ENCODE peak calls at places on chromosomes 5 and 9, in ten cellular contexts. One of them, this sample, is unnamed.

GRCh38 chr5:98775962-98776687 is 2.7 kb downstream of the RGMB start:
- DNase-seq in IMR-90: peak
- DNase-seq in erythroblast: no peak
- DNase-seq in lower leg skin: no peak
- DNase-seq in thyroid gland: no peak
- DNase-seq in A549: no peak
- DNase-seq in transverse colon: no peak
- DNase-seq in K562: no peak
- DNase-seq in esophagus squamous epithelium: no peak
- DNase-seq in suprapubic skin: no peak
- DNase-seq in this sample: no peak

GRCh38 chr5:132190161-132190817 is 37.4 kb downstream of the P4HA2 start:
- DNase-seq in IMR-90: peak
- DNase-seq in erythroblast: peak
- DNase-seq in lower leg skin: no peak
- DNase-seq in thyroid gland: no peak
- DNase-seq in A549: peak
- DNase-seq in transverse colon: no peak
- DNase-seq in K562: peak
- DNase-seq in esophagus squamous epithelium: no peak
- DNase-seq in suprapubic skin: no peak
- DNase-seq in this sample: peak

GRCh38 chr5:57676228-57677098 is 193.9 kb upstream of the ACTBL2 start:
- DNase-seq in IMR-90: peak
- DNase-seq in erythroblast: no peak
- DNase-seq in lower leg skin: no peak
- DNase-seq in thyroid gland: no peak
- DNase-seq in A549: no peak
- DNase-seq in transverse colon: no peak
- DNase-seq in K562: no peak
- DNase-seq in esophagus squamous epithelium: no peak
- DNase-seq in suprapubic skin: no peak
- DNase-seq in this sample: no peak

GRCh38 chr5:87252283-87252605 is 15.4 kb upstream of the RASA1 start:
- DNase-seq in IMR-90: no peak
- DNase-seq in erythroblast: no peak
- DNase-seq in lower leg skin: no peak
- DNase-seq in thyroid gland: no peak
- DNase-seq in A549: no peak
- DNase-seq in transverse colon: no peak
- DNase-seq in K562: no peak
- DNase-seq in esophagus squamous epithelium: no peak
- DNase-seq in suprapubic skin: no peak
- DNase-seq in this sample: no peak

GRCh38 chr9:108351571-108351970 is 504.2 kb downstream of the ACTL7B start:
- DNase-seq in IMR-90: no peak
- DNase-seq in erythroblast: no peak
- DNase-seq in lower leg skin: no peak
- DNase-seq in thyroid gland: no peak
- DNase-seq in A549: no peak
- DNase-seq in transverse colon: no peak
- DNase-seq in K562: no peak
- DNase-seq in esophagus squamous epithelium: no peak
- DNase-seq in suprapubic skin: no peak
- DNase-seq in this sample: no peak

GRCh38 chr9:128902351-128903078 is 18.3 kb upstream of the PHYHD1 start:
- DNase-seq in IMR-90: no peak
- DNase-seq in erythroblast: no peak
- DNase-seq in lower leg skin: peak
- DNase-seq in thyroid gland: peak
- DNase-seq in A549: no peak
- DNase-seq in transverse colon: peak
- DNase-seq in K562: no peak
- DNase-seq in esophagus squamous epithelium: peak
- DNase-seq in suprapubic skin: no peak
- DNase-seq in this sample: no peak

GRCh38 chr9:132144708-132145365 is 17.0 kb upstream of the NTNG2 start:
- DNase-seq in IMR-90: peak
- DNase-seq in erythroblast: no peak
- DNase-seq in lower leg skin: no peak
- DNase-seq in thyroid gland: no peak
- DNase-seq in A549: no peak
- DNase-seq in transverse colon: no peak
- DNase-seq in K562: no peak
- DNase-seq in esophagus squamous epithelium: no peak
- DNase-seq in suprapubic skin: no peak
- DNase-seq in this sample: peak

GRCh38 chr5:170565077-170565476 is 61.3 kb downstream of the KCNIP1 start:
- DNase-seq in IMR-90: no peak
- DNase-seq in erythroblast: no peak
- DNase-seq in lower leg skin: no peak
- DNase-seq in thyroid gland: no peak
- DNase-seq in A549: no peak
- DNase-seq in transverse colon: no peak
- DNase-seq in K562: no peak
- DNase-seq in esophagus squamous epithelium: no peak
- DNase-seq in suprapubic skin: no peak
- DNase-seq in this sample: no peak

GRCh38 chr5:149421372-149421685 is 42.2 kb upstream of the IL17B start:
- DNase-seq in IMR-90: no peak
- DNase-seq in erythroblast: no peak
- DNase-seq in lower leg skin: no peak
- DNase-seq in thyroid gland: no peak
- DNase-seq in A549: no peak
- DNase-seq in transverse colon: no peak
- DNase-seq in K562: no peak
- DNase-seq in esophagus squamous epithelium: no peak
- DNase-seq in suprapubic skin: no peak
- DNase-seq in this sample: no peak

GRCh38 chr5:14217587-14217986 is 74.4 kb downstream of the TRIO start:
- DNase-seq in IMR-90: no peak
- DNase-seq in erythroblast: no peak
- DNase-seq in lower leg skin: no peak
- DNase-seq in thyroid gland: no peak
- DNase-seq in A549: no peak
- DNase-seq in transverse colon: no peak
- DNase-seq in K562: no peak
- DNase-seq in esophagus squamous epithelium: no peak
- DNase-seq in suprapubic skin: no peak
- DNase-seq in this sample: no peak
- TF ChIP-seq POLR2A in IMR-90: no peak
- TF ChIP-seq POLR2A in erythroblast: no peak
- TF ChIP-seq POLR2A in lower leg skin: no peak
- TF ChIP-seq POLR2A in thyroid gland: no peak
- TF ChIP-seq POLR2A in A549: no peak
- TF ChIP-seq POLR2A in transverse colon: no peak
- TF ChIP-seq POLR2A in K562: no peak
- TF ChIP-seq POLR2A in esophagus squamous epithelium: no peak
- TF ChIP-seq POLR2A in suprapubic skin: no peak
- TF ChIP-seq POLR2A in this sample: no peak

DNA sequence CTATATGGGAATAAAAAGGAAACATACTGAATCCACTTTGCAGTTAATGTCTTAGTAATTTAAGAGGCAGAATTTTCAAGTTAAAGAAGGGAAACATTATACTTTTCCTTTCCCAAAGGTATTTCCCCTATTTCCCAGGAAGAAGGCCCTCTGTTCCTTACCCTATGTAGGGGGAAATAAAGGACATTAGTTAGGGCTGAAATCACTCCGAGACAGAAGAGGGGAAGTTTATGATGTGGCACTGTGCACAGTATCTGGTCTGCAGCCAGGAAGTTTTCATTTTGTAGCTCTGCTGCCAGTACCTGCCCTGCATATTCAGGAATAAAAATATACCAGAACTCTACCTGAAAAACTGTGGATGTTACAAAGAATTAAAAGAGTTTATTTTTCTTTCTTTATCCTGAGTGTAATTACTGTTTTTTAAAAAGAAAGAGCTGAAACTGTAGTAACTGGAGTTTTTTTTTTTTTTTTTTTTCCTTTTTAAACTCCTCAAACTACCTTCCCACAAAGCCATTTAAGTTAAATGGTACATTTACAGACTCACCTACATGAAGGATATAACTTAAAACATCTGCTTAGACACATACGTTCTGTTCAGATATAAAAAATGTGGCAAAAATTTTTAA is 7.3 kb downstream of the MEF2C start:
- DNase-seq in IMR-90: no peak
- DNase-seq in erythroblast: no peak
- DNase-seq in lower leg skin: no peak
- DNase-seq in thyroid gland: peak
- DNase-seq in A549: no peak
- DNase-seq in transverse colon: no peak
- DNase-seq in K562: no peak
- DNase-seq in esophagus squamous epithelium: no peak
- DNase-seq in suprapubic skin: no peak
- DNase-seq in this sample: no peak
- TF ChIP-seq POLR2A in IMR-90: no peak
- TF ChIP-seq POLR2A in erythroblast: peak
- TF ChIP-seq POLR2A in lower leg skin: no peak
- TF ChIP-seq POLR2A in thyroid gland: no peak
- TF ChIP-seq POLR2A in A549: no peak
- TF ChIP-seq POLR2A in transverse colon: no peak
- TF ChIP-seq POLR2A in K562: peak
- TF ChIP-seq POLR2A in esophagus squamous epithelium: no peak
- TF ChIP-seq POLR2A in suprapubic skin: no peak
- TF ChIP-seq POLR2A in this sample: no peak

GRCh38 chr5:61311056-61311455 is 21.0 kb upstream of the ZSWIM6 start:
- DNase-seq in IMR-90: no peak
- DNase-seq in erythroblast: no peak
- DNase-seq in lower leg skin: no peak
- DNase-seq in thyroid gland: no peak
- DNase-seq in A549: no peak
- DNase-seq in transverse colon: no peak
- DNase-seq in K562: no peak
- DNase-seq in esophagus squamous epithelium: no peak
- DNase-seq in suprapubic skin: no peak
- DNase-seq in this sample: no peak

GRCh38 chr5:61311836-61312808 is 19.9 kb upstream of the ZSWIM6 start:
- DNase-seq in IMR-90: peak
- DNase-seq in erythroblast: no peak
- DNase-seq in lower leg skin: no peak
- DNase-seq in thyroid gland: peak
- DNase-seq in A549: no peak
- DNase-seq in transverse colon: no peak
- DNase-seq in K562: no peak
- DNase-seq in esophagus squamous epithelium: no peak
- DNase-seq in suprapubic skin: no peak
- DNase-seq in this sample: peak

GRCh38 chr5:61309115-61309514 is 22.9 kb upstream of the ZSWIM6 start:
- DNase-seq in IMR-90: no peak
- DNase-seq in erythroblast: no peak
- DNase-seq in lower leg skin: no peak
- DNase-seq in thyroid gland: no peak
- DNase-seq in A549: no peak
- DNase-seq in transverse colon: no peak
- DNase-seq in K562: no peak
- DNase-seq in esophagus squamous epithelium: no peak
- DNase-seq in suprapubic skin: no peak
- DNase-seq in this sample: no peak

GRCh38 chr5:61318374-61318773 is 13.7 kb upstream of the ZSWIM6 start:
- DNase-seq in IMR-90: no peak
- DNase-seq in erythroblast: no peak
- DNase-seq in lower leg skin: no peak
- DNase-seq in thyroid gland: no peak
- DNase-seq in A549: no peak
- DNase-seq in transverse colon: no peak
- DNase-seq in K562: no peak
- DNase-seq in esophagus squamous epithelium: no peak
- DNase-seq in suprapubic skin: no peak
- DNase-seq in this sample: no peak

DNA sequence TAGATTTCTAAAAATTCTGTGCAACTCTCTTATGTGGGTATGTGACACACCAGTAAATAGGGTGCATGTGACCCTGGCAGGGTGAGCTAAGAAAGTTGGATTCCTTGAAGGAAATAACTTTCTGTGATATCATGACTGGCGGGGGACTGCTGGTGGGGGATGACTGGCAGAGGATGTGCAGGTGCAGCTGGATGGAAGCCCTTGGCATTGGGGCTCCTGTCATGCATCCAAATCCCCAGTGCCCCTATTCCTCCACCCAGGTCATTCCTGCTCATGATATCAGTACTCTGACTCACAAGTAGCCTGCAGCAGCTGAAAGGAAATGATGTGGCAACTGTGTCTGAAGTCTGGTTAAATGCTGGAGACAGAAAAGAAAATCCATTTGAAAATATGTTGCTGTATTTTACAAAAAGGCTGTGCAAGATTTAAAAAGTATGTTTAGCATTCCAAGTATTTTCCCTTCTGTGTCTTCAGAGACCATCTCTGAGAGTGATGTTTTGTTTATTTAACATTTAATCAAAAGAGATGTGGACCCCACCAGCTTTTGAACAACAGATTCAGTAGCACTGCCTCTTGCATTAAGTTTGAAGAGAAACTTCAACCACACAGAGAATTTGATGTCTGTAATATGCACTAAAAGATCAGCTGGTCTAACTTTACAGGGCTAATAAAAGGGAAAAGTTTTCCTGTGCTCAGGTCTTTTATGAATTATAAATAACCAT is 17.9 kb upstream of the ZSWIM6 start:
- DNase-seq in IMR-90: peak
- DNase-seq in erythroblast: no peak
- DNase-seq in lower leg skin: no peak
- DNase-seq in thyroid gland: no peak
- DNase-seq in A549: no peak
- DNase-seq in transverse colon: no peak
- DNase-seq in K562: no peak
- DNase-seq in esophagus squamous epithelium: no peak
- DNase-seq in suprapubic skin: no peak
- DNase-seq in this sample: peak
- TF ChIP-seq POLR2A in IMR-90: no peak
- TF ChIP-seq POLR2A in erythroblast: no peak
- TF ChIP-seq POLR2A in lower leg skin: no peak
- TF ChIP-seq POLR2A in thyroid gland: no peak
- TF ChIP-seq POLR2A in A549: no peak
- TF ChIP-seq POLR2A in transverse colon: no peak
- TF ChIP-seq POLR2A in K562: no peak
- TF ChIP-seq POLR2A in esophagus squamous epithelium: no peak
- TF ChIP-seq POLR2A in suprapubic skin: no peak
- TF ChIP-seq POLR2A in this sample: no peak

DNA sequence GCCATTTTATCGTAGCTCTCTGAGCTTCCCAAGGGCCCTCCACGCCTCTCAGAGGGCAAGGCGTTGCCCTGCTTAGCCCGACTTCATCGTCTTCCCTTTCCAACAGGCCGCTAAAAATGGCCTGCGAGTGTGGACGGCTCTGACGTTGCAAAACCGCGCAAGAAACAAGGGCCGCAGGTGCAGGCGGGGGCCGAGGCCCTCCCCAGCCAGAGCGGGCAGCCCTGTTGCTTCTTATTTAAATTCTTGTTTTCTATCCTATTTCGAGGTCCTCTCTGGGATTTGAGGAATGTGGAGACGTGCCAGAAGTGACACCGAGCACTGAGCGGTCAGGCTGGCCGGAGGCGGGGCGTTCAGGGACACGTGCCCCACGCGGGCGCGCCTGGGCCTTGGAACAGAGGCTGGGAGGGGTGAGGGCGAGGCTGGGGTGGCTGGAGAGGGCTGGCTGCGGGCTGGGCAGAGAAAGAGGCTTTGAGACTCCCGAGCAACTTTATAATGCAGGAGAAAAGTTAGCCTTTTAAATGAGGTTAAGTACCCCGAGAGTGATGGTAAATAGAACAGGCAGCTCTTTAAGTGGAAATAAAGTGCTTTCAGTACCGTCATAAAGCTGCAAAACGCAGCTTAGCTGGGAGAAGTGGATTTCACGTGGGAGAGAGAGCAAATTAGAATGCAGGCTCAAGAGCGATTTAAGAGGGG is 243.6 kb downstream of the AUH start:
- DNase-seq in IMR-90: peak
- DNase-seq in erythroblast: peak
- DNase-seq in lower leg skin: peak
- DNase-seq in thyroid gland: peak
- DNase-seq in A549: no peak
- DNase-seq in transverse colon: peak
- DNase-seq in K562: peak
- DNase-seq in esophagus squamous epithelium: no peak
- DNase-seq in suprapubic skin: peak
- DNase-seq in this sample: no peak
- TF ChIP-seq POLR2A in IMR-90: no peak
- TF ChIP-seq POLR2A in erythroblast: no peak
- TF ChIP-seq POLR2A in lower leg skin: no peak
- TF ChIP-seq POLR2A in thyroid gland: peak
- TF ChIP-seq POLR2A in A549: no peak
- TF ChIP-seq POLR2A in transverse colon: no peak
- TF ChIP-seq POLR2A in K562: no peak
- TF ChIP-seq POLR2A in esophagus squamous epithelium: no peak
- TF ChIP-seq POLR2A in suprapubic skin: peak
- TF ChIP-seq POLR2A in this sample: no peak

This sample was measured in H54.